ENCODE peak calls at places on chromosomes 7 and 10, in five cellular contexts. Z is NCI-H1436, U is progenitor cell of endocrine pancreas, J is AG04450, M is renal cortical epithelial cell. C is an unnamed sample.
A peak's percentile ranks its signal among the peaks of the same experiment; 100 is the strongest.

GRCh38 chr7:157499121-157499834 is 162.5 kb downstream of the DNAJB6 start:
- DNase-seq in Z (no peak), U (no peak), M (no peak), J (no peak), C (no peak)

GRCh38 chr10:118856106-118856505 is 101.3 kb upstream of the CACUL1 start:
- DNase-seq in M (no peak), U (no peak), Z (no peak), J (no peak), C (no peak)

GRCh38 chr10:100863433-100863832 is 49.3 kb upstream of the SLF2 start:
- DNase-seq in M (no peak), U (no peak), J (no peak), Z (no peak), C (no peak)

GRCh38 chr10:8180348-8180747 is 125.9 kb downstream of the GATA3 start:
- DNase-seq in M (no peak), U (no peak), J (no peak), Z (no peak), C (no peak)

GRCh38 chr7:40244226-40244625 is 109.4 kb downstream of the SUGCT start:
- DNase-seq in J (no peak), U (no peak), Z (no peak), M (no peak), C (no peak)

GRCh38 chr7:139541600-139542307 is 18.3 kb downstream of the CLEC2L start:
- DNase-seq in Z (no peak), M (no peak), U (no peak), J (no peak), C (no peak)

GRCh38 chr10:58435297-58435696 is 50.1 kb downstream of the TFAM start:
- DNase-seq in J (peak; percentile 87), U (no peak), Z (no peak), M (peak; percentile 100), C (peak; percentile 87)

GRCh38 chr10:35386594-35387174 is 50.4 kb downstream of the CCNY start:
- DNase-seq in J (no peak), Z (no peak), U (no peak), M (peak; percentile 72), C (no peak)

GRCh38 chr7:139635521-139636240 is 112.2 kb downstream of the CLEC2L start:
- DNase-seq in J (no peak), Z (no peak), M (no peak), U (no peak), C (no peak)